ENCODE peak calls at places on chromosomes 7 and 10, in five cellular contexts. M, B, N, S and Z are unnamed samples. For H3K79me1, the result is how much of the 10 kb centered on the place peaks cover.

GRCh38 chr10:43305881-43306280 is 39.0 kb upstream of the RASGEF1A start:
- DNase-seq in N (no peak), M (no peak), B (no peak), S (no peak), Z (peak)

GRCh38 chr10:28250782-28251181 is 52.1 kb downstream of the MPP7 start:
- DNase-seq in N (no peak), S (no peak), B (no peak), M (no peak), Z (peak)

GRCh38 chr10:125823663-125824251 is 411 bp downstream of the BCCIP start:
- DNase-seq in N (no peak), M (no peak), S (no peak), B (no peak), Z (peak)

GRCh38 chr10:27890971-27891370 is 107.9 kb downstream of the ODAD2 start:
- DNase-seq in M (no peak), N (no peak), S (no peak), B (no peak), Z (no peak)

GRCh38 chr10:111175786-111176185 is 99.0 kb downstream of the ADRA2A start:
- DNase-seq in M (no peak), N (no peak), S (peak), B (no peak), Z (no peak)

GRCh38 chr7:107628461-107629064 is 32.1 kb upstream of the SLC26A4 start:
- DNase-seq in S (no peak), M (no peak), N (no peak), B (no peak), Z (no peak)

GRCh38 chr7:45696476-45696875 is 122.3 kb downstream of the ADCY1 start:
- DNase-seq in N (no peak), S (no peak), B (peak), M (no peak), Z (no peak)

GRCh38 chr7:37901236-37901827 is 15.3 kb downstream of the SFRP4 start:
- DNase-seq in N (peak), B (no peak), M (no peak), S (no peak), Z (peak)

GRCh38 chr10:21078410-21079329 is 181.6 kb upstream of the NEBL start:
- DNase-seq in B (peak), N (peak), M (peak), S (peak), Z (peak)

GRCh38 chr10:69338547-69339450 is 60.5 kb downstream of the HK1 start:
- DNase-seq in M (no peak), B (no peak), S (no peak), N (no peak), Z (peak)

GRCh38 chr10:97277551-97277950 is 14.9 kb downstream of the ARHGAP19 start:
- DNase-seq in S (no peak), B (no peak), M (no peak), N (no peak), Z (no peak)

GRCh38 chr7:128271471-128272454 is 30.7 kb downstream of the LEP start:
- DNase-seq in B (no peak), S (no peak), N (no peak), M (no peak), Z (no peak)

GRCh38 chr7:94338921-94339371 is 55.7 kb upstream of the COL1A2 start:
- DNase-seq in N (no peak), M (no peak), B (no peak), S (no peak), Z (peak)

GRCh38 chr10:107215681-107216080 is 51.2 kb upstream of the SORCS1 start:
- DNase-seq in B (no peak), M (no peak), S (no peak), N (no peak), Z (no peak)

GRCh38 chr7:98116656-98117461 is 10.2 kb downstream of the LMTK2 start:
- DNase-seq in B (no peak), N (no peak), S (no peak), M (no peak), Z (peak)

GRCh38 chr7:135620980-135621850 is 41.1 kb upstream of the STMP1 start:
- DNase-seq in N (peak), S (peak), B (no peak), M (peak), Z (peak)

GRCh38 chr7:1579481-1580421 is 9.9 kb upstream of the PSMG3 start:
- DNase-seq in M (peak), S (peak), B (peak), N (peak), Z (peak)

GRCh38 chr7:143447500-143447899 is 4.2 kb downstream of the TAS2R60 start:
- DNase-seq in S (no peak), M (no peak), N (peak), B (no peak), Z (no peak)

GRCh38 chr7:143448429-143448828 is 5.2 kb downstream of the TAS2R60 start:
- DNase-seq in M (no peak), N (no peak), S (no peak), B (no peak), Z (no peak)

GRCh38 chr7:143444785-143445184 is 1.5 kb downstream of the TAS2R60 start:
- DNase-seq in B (no peak), M (no peak), N (no peak), S (no peak), Z (no peak)

GRCh38 chr7:143444063-143444782 is 970 bp downstream of the TAS2R60 start:
- DNase-seq in M (no peak), B (no peak), N (no peak), S (no peak), Z (no peak)

DNA sequence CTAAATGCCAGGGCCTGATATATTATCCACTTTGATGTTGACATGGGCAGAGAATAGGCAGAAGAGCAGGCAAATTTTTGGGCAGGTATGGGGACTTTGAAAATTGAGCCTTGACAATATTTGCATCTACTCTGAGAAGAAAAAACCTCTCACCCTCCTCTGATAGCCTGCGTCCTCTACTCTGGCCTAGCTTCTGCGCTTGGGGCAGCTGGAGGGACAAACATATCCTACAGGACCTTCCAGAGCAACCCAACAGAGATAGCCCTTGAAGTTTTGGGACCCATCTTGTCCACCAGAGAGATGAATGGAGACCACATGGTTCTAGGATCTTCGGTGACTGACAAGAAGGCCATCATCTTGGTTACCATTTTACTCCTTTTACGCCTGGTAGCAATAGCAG is at the start of gene TAS2R60:
- DNase-seq in N (no peak), B (no peak), S (no peak), M (no peak), Z (no peak)
- H3K79me1 ChIP-seq in N (under half), B (under half), S (under half), M (under half), Z (under half)

GRCh38 chr10:48522011-48522765 is 82.7 kb downstream of the ARHGAP22 start:
- DNase-seq in B (no peak), N (no peak), M (no peak), S (no peak), Z (no peak)

GRCh38 chr10:48518926-48519730 is 85.7 kb downstream of the ARHGAP22 start:
- DNase-seq in N (no peak), S (no peak), B (no peak), M (no peak), Z (no peak)

GRCh38 chr10:48518412-48518811 is 86.5 kb downstream of the ARHGAP22 start:
- DNase-seq in B (no peak), M (no peak), N (no peak), S (no peak), Z (no peak)

GRCh38 chr10:48519731-48520506 is 85.0 kb downstream of the ARHGAP22 start:
- DNase-seq in S (no peak), N (no peak), M (no peak), B (no peak), Z (no peak)

GRCh38 chr10:48520594-48520993 is 84.3 kb downstream of the ARHGAP22 start:
- DNase-seq in B (no peak), M (no peak), S (no peak), N (no peak), Z (no peak)
- H3K18ac ChIP-seq in B (no peak), M (peak), S (no peak), N (peak), Z (no peak)

DNA sequence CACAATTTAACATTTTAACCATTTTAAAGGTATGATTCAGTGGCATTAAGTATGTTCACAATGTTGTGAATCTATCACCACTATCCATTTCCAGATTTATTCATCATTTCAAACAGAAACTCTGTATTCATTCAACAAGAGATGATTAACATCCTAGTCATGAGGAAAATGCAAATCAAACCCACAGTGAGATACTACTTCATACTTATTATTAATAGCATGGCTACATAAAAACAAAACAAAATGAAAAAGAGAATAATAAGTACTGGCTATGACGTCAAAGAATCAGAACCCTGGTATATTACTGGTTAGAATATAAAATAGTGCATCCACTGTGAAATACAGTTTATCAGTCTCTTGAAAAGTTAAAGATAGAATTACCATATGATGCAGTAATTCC is 386.5 kb upstream of the POM121L12 start:
- DNase-seq in S (no peak), N (no peak), B (no peak), M (no peak), Z (no peak)
- H2BK12ac ChIP-seq in S (no peak), N (no peak), B (no peak), M (no peak), Z (no peak)

DNA sequence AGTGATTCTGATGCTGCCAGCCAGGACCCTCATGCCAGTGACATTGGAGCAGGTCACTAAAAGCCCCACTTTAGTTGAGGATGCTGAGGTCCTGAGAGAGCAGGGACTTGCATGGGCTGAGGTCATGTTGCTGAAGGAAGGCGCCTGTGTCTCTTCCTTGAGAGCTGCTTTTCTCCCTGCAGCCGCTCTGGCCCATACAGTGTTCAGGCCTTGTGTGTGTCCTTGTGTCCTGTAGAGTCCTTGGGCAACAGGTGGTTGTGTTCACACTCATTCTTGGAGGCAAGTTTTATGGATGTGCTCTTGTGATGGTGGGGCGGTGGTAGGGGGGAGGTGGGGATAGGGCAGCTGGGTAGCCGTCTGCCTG is 33.3 kb downstream of the TSPAN14 start:
- DNase-seq in N (no peak), M (no peak), B (no peak), S (no peak), Z (no peak)
- H3K79me1 ChIP-seq in N (under half), M (under half), B (under half), S (under half), Z (under half)

GRCh38 chr7:131602994-131603372 is 46.6 kb upstream of the PODXL start:
- DNase-seq in N (no peak), B (no peak), M (no peak), S (no peak), Z (no peak)
- H3K18ac ChIP-seq in N (peak), B (peak), M (peak), S (peak), Z (no peak)

GRCh38 chr7:156163747-156164146 is 351.5 kb upstream of the SHH start:
- DNase-seq in N (no peak), S (no peak), B (no peak), M (no peak), Z (no peak)
- H2BK12ac ChIP-seq in N (no peak), S (no peak), B (no peak), M (no peak), Z (no peak)